ENCODE peak calls at places on chromosomes 16 and 17, in ten cellular contexts. Z is suprapubic skin, G is GM12878, A is HL-60, I is breast epithelium, D is H1, P is sigmoid colon, F is SK-N-SH, J is prostate gland, R is endothelial cell of umbilical vein. S is an unnamed sample.

GRCh38 chr16:81008151-81008789 is 1.3 kb downstream of the CENPN start:
- DNase-seq in Z (no peak), G (no peak), A (no peak), I (no peak), D (no peak), P (no peak), F (no peak), J (no peak), R (peak), S (no peak)

GRCh38 chr17:27530791-27531391 is 74.6 kb downstream of the KSR1 start:
- DNase-seq in Z (no peak), G (no peak), A (peak), I (no peak), D (no peak), P (peak), F (no peak), J (no peak), R (no peak), S (no peak)

GRCh38 chr16:24852281-24852721 is 6.5 kb downstream of the SLC5A11 start:
- DNase-seq in Z (no peak), G (no peak), A (no peak), I (no peak), D (no peak), P (peak), F (no peak), J (no peak), R (no peak), S (no peak)

GRCh38 chr16:84438971-84439696 is 65.3 kb downstream of the MEAK7 start:
- DNase-seq in Z (no peak), G (no peak), A (no peak), I (no peak), D (no peak), P (no peak), F (no peak), J (peak), R (no peak), S (no peak)

GRCh38 chr17:41492351-41492750 is 2.6 kb upstream of the KRT36 start:
- DNase-seq in Z (no peak), G (no peak), A (no peak), I (no peak), D (no peak), P (no peak), F (no peak), J (no peak), R (no peak), S (no peak)

GRCh38 chr16:57297856-57298255 is 13.4 kb upstream of the PLLP start:
- DNase-seq in Z (no peak), G (no peak), A (peak), I (no peak), D (no peak), P (peak), F (no peak), J (no peak), R (no peak), S (no peak)

GRCh38 chr17:66348605-66349165 is 46.3 kb downstream of the PRKCA start:
- DNase-seq in Z (no peak), G (no peak), A (no peak), I (no peak), D (no peak), P (peak), F (peak), J (peak), R (peak), S (no peak)

GRCh38 chr17:44794699-44795413 is 35.2 kb downstream of the GJC1 start:
- DNase-seq in Z (no peak), G (no peak), A (peak), I (no peak), D (no peak), P (peak), F (no peak), J (no peak), R (peak), S (no peak)

GRCh38 chr17:71427801-71428200 is 693.0 kb upstream of the SOX9 start:
- DNase-seq in Z (no peak), G (no peak), A (no peak), I (no peak), D (no peak), P (no peak), F (no peak), J (no peak), R (no peak), S (no peak)

GRCh38 chr16:13093676-13094075 is 192.3 kb downstream of the SHISA9 start:
- DNase-seq in Z (no peak), G (no peak), A (no peak), I (no peak), D (no peak), P (no peak), F (no peak), J (peak), R (no peak), S (no peak)

GRCh38 chr17:55964191-55964590 is 189.1 kb upstream of the ANKFN1 start:
- DNase-seq in Z (no peak), G (no peak), A (no peak), I (no peak), D (no peak), P (no peak), F (no peak), J (no peak), R (no peak), S (no peak)

GRCh38 chr16:67389911-67390815 is 3.1 kb downstream of the TPPP3 start:
- DNase-seq in Z (peak), G (no peak), A (peak), I (no peak), D (no peak), P (peak), F (no peak), J (no peak), R (no peak), S (no peak)

GRCh38 chr17:13750783-13751484 is 149.2 kb upstream of the HS3ST3A1 start:
- DNase-seq in Z (no peak), G (no peak), A (no peak), I (no peak), D (peak), P (no peak), F (no peak), J (no peak), R (no peak), S (no peak)

GRCh38 chr17:76993636-76994035 is 125.4 kb downstream of the MGAT5B start:
- DNase-seq in Z (no peak), G (no peak), A (no peak), I (no peak), D (no peak), P (no peak), F (no peak), J (no peak), R (no peak), S (no peak)

GRCh38 chr17:74452841-74453661 is 13.4 kb upstream of the CD300A start:
- DNase-seq in Z (no peak), G (no peak), A (no peak), I (no peak), D (peak), P (no peak), F (no peak), J (no peak), R (no peak), S (no peak)

GRCh38 chr16:83863682-83864081 is 35.2 kb upstream of the MLYCD start:
- DNase-seq in Z (no peak), G (no peak), A (no peak), I (no peak), D (no peak), P (no peak), F (no peak), J (no peak), R (no peak), S (no peak)

GRCh38 chr17:14205380-14205779 is 31.3 kb downstream of the CDRT15 start:
- DNase-seq in Z (no peak), G (no peak), A (no peak), I (no peak), D (no peak), P (no peak), F (no peak), J (no peak), R (no peak), S (peak)

GRCh38 chr17:70535986-70536385 is 366.7 kb downstream of the KCNJ2 start:
- DNase-seq in Z (no peak), G (no peak), A (no peak), I (no peak), D (no peak), P (no peak), F (no peak), J (no peak), R (no peak), S (no peak)

GRCh38 chr17:39252788-39253460 is 27.2 kb upstream of the STAC2 start:
- DNase-seq in Z (no peak), G (no peak), A (no peak), I (no peak), D (no peak), P (no peak), F (no peak), J (no peak), R (no peak), S (no peak)

GRCh38 chr17:30920282-30920681 is 1.5 kb upstream of the ADAP2 start:
- DNase-seq in Z (no peak), G (no peak), A (no peak), I (no peak), D (no peak), P (no peak), F (peak), J (no peak), R (peak), S (no peak)

GRCh38 chr16:2692948-2693651 is 10.8 kb downstream of the KCTD5 start:
- DNase-seq in Z (no peak), G (no peak), A (peak), I (no peak), D (no peak), P (no peak), F (no peak), J (no peak), R (no peak), S (no peak)

GRCh38 chr17:774320-774584 is 7.8 kb downstream of the GLOD4 start:
- DNase-seq in Z (no peak), G (no peak), A (no peak), I (no peak), D (no peak), P (peak), F (no peak), J (no peak), R (no peak), S (no peak)

GRCh38 chr17:37693328-37693727 is 50.1 kb upstream of the DDX52 start:
- DNase-seq in Z (no peak), G (no peak), A (no peak), I (no peak), D (no peak), P (peak), F (no peak), J (no peak), R (no peak), S (no peak)

GRCh38 chr17:8785547-8786412 is 13.4 kb downstream of the MFSD6L start:
- DNase-seq in Z (no peak), G (no peak), A (peak), I (peak), D (peak), P (peak), F (peak), J (peak), R (peak), S (peak)

GRCh38 chr17:69997332-69997731 is 77.7 kb upstream of the KCNJ16 start:
- DNase-seq in Z (no peak), G (no peak), A (no peak), I (no peak), D (no peak), P (no peak), F (no peak), J (no peak), R (peak), S (no peak)

GRCh38 chr16:76970087-76970744 is 220.8 kb upstream of the MON1B start:
- DNase-seq in Z (no peak), G (no peak), A (no peak), I (no peak), D (no peak), P (no peak), F (no peak), J (no peak), R (peak), S (no peak)

GRCh38 chr16:69417537-69418199 is 6.8 kb upstream of the CYB5B start:
- DNase-seq in Z (no peak), G (no peak), A (no peak), I (no peak), D (no peak), P (no peak), F (no peak), J (peak), R (peak), S (no peak)

GRCh38 chr16:1287982-1288670 is 21.3 kb upstream of the UBE2I start:
- DNase-seq in Z (no peak), G (no peak), A (no peak), I (no peak), D (no peak), P (no peak), F (no peak), J (no peak), R (no peak), S (no peak)

GRCh38 chr16:57529324-57530103 is 6.9 kb downstream of the CCDC102A start:
- DNase-seq in Z (no peak), G (no peak), A (no peak), I (no peak), D (no peak), P (peak), F (peak), J (no peak), R (no peak), S (no peak)

GRCh38 chr16:25110392-25110947 is 1.1 kb upstream of the LCMT1 start:
- DNase-seq in Z (no peak), G (no peak), A (no peak), I (no peak), D (no peak), P (no peak), F (no peak), J (no peak), R (no peak), S (no peak)

GRCh38 chr17:32870027-32870670 is 6.8 kb downstream of the MYO1D start:
- DNase-seq in Z (no peak), G (no peak), A (no peak), I (no peak), D (no peak), P (no peak), F (no peak), J (no peak), R (peak), S (no peak)

GRCh38 chr17:37743612-37743874 is 1.3 kb downstream of the HNF1B start:
- DNase-seq in Z (no peak), G (no peak), A (no peak), I (no peak), D (peak), P (no peak), F (peak), J (no peak), R (no peak), S (no peak)

GRCh38 chr17:12136646-12137045 is 116.0 kb downstream of the MAP2K4 start:
- DNase-seq in Z (no peak), G (no peak), A (no peak), I (no peak), D (no peak), P (no peak), F (no peak), J (no peak), R (no peak), S (no peak)

GRCh38 chr17:71438631-71439146 is 682.1 kb upstream of the SOX9 start:
- DNase-seq in Z (no peak), G (no peak), A (no peak), I (no peak), D (no peak), P (no peak), F (peak), J (no peak), R (peak), S (no peak)

GRCh38 chr17:82839617-82840292 is at the start of gene ZNF750:
- DNase-seq in Z (no peak), G (no peak), A (no peak), I (peak), D (no peak), P (peak), F (no peak), J (peak), R (no peak), S (no peak)

GRCh38 chr16:19666451-19666850 is 51.6 kb downstream of the KNOP1 start:
- DNase-seq in Z (no peak), G (no peak), A (no peak), I (no peak), D (no peak), P (no peak), F (no peak), J (peak), R (no peak), S (no peak)

GRCh38 chr16:25063865-25064264 is 47.7 kb upstream of the LCMT1 start:
- DNase-seq in Z (no peak), G (no peak), A (no peak), I (no peak), D (no peak), P (no peak), F (no peak), J (no peak), R (no peak), S (no peak)

GRCh38 chr16:53768167-53768566 is 64.2 kb downstream of the FTO start:
- DNase-seq in Z (no peak), G (no peak), A (no peak), I (no peak), D (no peak), P (no peak), F (no peak), J (no peak), R (no peak), S (no peak)

GRCh38 chr17:31533546-31534155 is 142.2 kb downstream of the RAB11FIP4 start:
- DNase-seq in Z (no peak), G (no peak), A (peak), I (no peak), D (peak), P (no peak), F (peak), J (no peak), R (peak), S (no peak)

GRCh38 chr16:88566158-88566557 is 4.0 kb upstream of the ZC3H18 start:
- DNase-seq in Z (no peak), G (no peak), A (no peak), I (no peak), D (no peak), P (no peak), F (no peak), J (no peak), R (peak), S (no peak)

GRCh38 chr16:88568710-88569613 is 1.2 kb upstream of the ZC3H18 start:
- DNase-seq in Z (no peak), G (no peak), A (no peak), I (no peak), D (no peak), P (no peak), F (no peak), J (no peak), R (no peak), S (no peak)

GRCh38 chr16:88569614-88569984 is 604 bp upstream of the ZC3H18 start:
- DNase-seq in Z (no peak), G (no peak), A (no peak), I (no peak), D (no peak), P (no peak), F (peak), J (peak), R (no peak), S (no peak)

GRCh38 chr16:88569985-88570690 is at the start of gene ZC3H18:
- DNase-seq in Z (peak), G (peak), A (peak), I (peak), D (peak), P (peak), F (peak), J (peak), R (peak), S (peak)

DNA sequence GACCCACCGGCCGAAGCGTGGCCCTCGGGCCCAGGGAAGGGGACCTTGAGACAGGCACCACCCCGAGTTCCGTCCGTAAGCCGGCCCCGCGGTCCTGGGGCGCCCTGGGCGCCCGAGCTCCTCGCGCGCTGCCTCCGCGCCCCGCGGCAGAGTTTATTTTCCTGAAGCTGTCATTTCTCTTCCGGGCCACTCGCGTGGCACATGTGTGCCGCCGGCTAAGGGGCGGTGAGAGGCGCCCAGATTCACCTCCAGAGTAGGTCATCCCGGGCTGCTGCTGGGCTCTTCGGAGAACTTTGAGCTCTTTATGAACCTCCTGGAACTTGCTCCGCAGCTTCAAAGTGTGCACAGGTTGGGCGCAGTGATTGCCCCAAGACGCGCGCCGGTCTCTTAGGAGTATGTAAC is 489 bp downstream of the ZC3H18 start:
- DNase-seq in Z (no peak), G (no peak), A (peak), I (no peak), D (no peak), P (no peak), F (no peak), J (no peak), R (peak), S (no peak)
- TF ChIP-seq POLR2AphosphoS5 in Z (no peak), G (no peak), A (no peak), I (no peak), D (no peak), P (no peak), F (no peak), J (no peak), R (no peak), S (no peak)

DNA sequence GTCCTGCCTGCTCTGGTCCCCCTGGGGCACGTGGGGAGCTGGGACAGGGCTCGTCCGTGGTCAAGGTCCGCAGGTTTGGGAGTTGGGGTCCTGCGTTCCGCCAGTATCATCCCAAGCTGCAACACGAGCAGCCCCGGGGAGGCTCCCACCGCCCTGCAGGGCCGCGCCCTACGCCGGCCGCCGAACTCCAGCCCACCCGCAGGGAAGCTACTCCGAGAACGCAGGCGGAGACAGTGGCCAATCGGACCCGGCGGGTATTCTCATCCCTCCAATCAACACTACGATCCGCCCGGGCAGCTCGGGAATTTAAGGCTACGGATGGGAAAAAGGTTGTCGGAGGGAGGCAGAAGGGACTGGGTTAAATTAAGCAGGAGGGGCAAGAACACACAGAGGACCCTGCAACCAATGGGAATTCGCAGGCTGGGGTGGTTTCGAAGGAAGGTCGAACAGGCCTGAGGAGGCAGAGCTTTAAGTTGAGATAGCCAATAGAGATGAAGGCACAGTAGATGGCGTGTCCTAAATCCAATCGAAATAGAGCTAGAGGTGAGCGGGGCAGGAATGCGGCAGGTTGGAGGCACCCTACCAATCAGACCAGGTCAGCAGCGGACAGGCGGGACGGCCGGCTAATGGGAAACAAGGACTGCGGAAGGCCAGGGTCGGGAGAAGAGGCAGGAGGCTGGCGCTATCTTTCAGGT is 626 bp downstream of the SPAG7 start:
- DNase-seq in Z (peak), G (peak), A (peak), I (peak), D (peak), P (peak), F (peak), J (peak), R (peak), S (peak)
- TF ChIP-seq POLR2AphosphoS5 in Z (no peak), G (no peak), A (no peak), I (peak), D (no peak), P (peak), F (peak), J (peak), R (no peak), S (peak)

DNA sequence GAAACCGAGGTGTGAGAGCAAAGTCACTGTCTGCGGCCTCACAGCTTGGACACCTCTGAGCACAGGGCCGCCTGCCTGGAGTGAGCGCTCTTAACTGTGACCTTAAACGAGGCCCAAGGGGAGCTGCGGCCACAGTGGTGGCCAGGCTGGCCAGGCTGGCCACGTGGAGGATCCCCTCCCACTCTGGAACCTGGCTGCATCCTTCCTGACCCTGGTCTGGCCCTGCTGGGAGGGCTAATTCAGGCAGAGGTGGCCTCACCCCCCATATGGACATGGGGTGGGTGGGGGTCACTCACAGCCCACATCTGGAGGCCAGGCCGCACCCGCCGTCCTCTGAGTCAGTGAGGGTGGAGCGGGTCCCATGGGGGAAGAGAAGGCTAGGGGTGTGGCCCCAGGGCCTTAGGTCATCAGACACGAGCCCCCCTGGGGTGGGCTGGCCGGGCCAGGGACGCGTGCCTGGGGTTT is 6.6 kb downstream of the VASN start:
- DNase-seq in Z (peak), G (no peak), A (no peak), I (no peak), D (no peak), P (no peak), F (no peak), J (no peak), R (no peak), S (no peak)
- TF ChIP-seq POLR2AphosphoS5 in Z (peak), G (no peak), A (no peak), I (peak), D (no peak), P (peak), F (no peak), J (no peak), R (no peak), S (peak)

GRCh38 chr17:79907855-79908254 is 68.6 kb upstream of the CBX4 start:
- DNase-seq in Z (no peak), G (no peak), A (no peak), I (no peak), D (no peak), P (no peak), F (no peak), J (no peak), R (peak), S (no peak)
- TF ChIP-seq POLR2AphosphoS5 in Z (no peak), G (no peak), A (no peak), I (no peak), D (no peak), P (no peak), F (no peak), J (no peak), R (no peak), S (no peak)

S was measured in esophagus muscularis mucosa.